ENCODE peak calls at places on chromosomes 16 and 17, in seven cellular contexts. D, F, G, S, T, A and P are unnamed samples.

GRCh38 chr17:53719229-53719628 is 103.5 kb upstream of the KIF2B start:
- DNase-seq in A (no peak), D (no peak), F (peak; percentile 26), G (no peak), S (peak; percentile 7), T (no peak), P (no peak)

GRCh38 chr16:74999208-74999682 is 421 bp downstream of the ZNRF1 start:
- DNase-seq in A (no peak), S (no peak), F (peak; percentile 58), D (peak; percentile 27), T (peak; percentile 34), G (no peak), P (peak; percentile 40)

GRCh38 chr16:29687755-29688154 is 8.8 kb downstream of the QPRT start:
- DNase-seq in F (no peak), A (no peak), D (no peak), G (no peak), S (no peak), T (no peak), P (no peak)

GRCh38 chr17:8740486-8740885 is 4.2 kb downstream of the CCDC42 start:
- DNase-seq in T (no peak), A (no peak), S (no peak), D (no peak), F (no peak), G (no peak), P (no peak)

GRCh38 chr17:57585341-57586098 is 159.6 kb downstream of the CCDC182 start:
- DNase-seq in S (no peak), A (no peak), G (no peak), F (no peak), D (no peak), T (no peak), P (no peak)

GRCh38 chr17:82242977-82243647 is 14.3 kb downstream of the SLC16A3 start:
- DNase-seq in D (peak; percentile 93), S (peak; percentile 64), G (peak; percentile 67), T (peak; percentile 83), A (peak; percentile 77), F (peak; percentile 91), P (no peak)

GRCh38 chr17:56936697-56937322 is 23.0 kb upstream of the TRIM25 start:
- DNase-seq in F (no peak), D (no peak), S (peak; percentile 77), A (no peak), T (no peak), G (no peak), P (no peak)

GRCh38 chr16:89506113-89506504 is 2.1 kb upstream of the SPG7 start:
- DNase-seq in G (no peak), F (no peak), A (no peak), D (no peak), T (peak; percentile 17), S (no peak), P (no peak)

GRCh38 chr16:69381231-69381630 is 4.6 kb downstream of the TERF2 start:
- DNase-seq in G (no peak), F (no peak), A (peak; percentile 3), S (no peak), D (no peak), T (no peak), P (no peak)

GRCh38 chr17:76685846-76686245 is 24.9 kb downstream of the MXRA7 start:
- DNase-seq in T (no peak), A (no peak), D (no peak), G (no peak), S (no peak), F (no peak), P (no peak)

GRCh38 chr16:4850211-4850610 is 2.9 kb downstream of the UBN1 start:
- DNase-seq in A (no peak), F (no peak), G (no peak), S (no peak), T (no peak), D (no peak), P (peak; percentile 25)

GRCh38 chr17:41351177-41351576 is 549 bp upstream of the KRT33A start:
- DNase-seq in A (no peak), G (no peak), T (no peak), D (no peak), F (no peak), S (no peak), P (no peak)

GRCh38 chr17:41347872-41348760 is 2.5 kb downstream of the KRT33A start:
- DNase-seq in G (no peak), D (no peak), S (peak; percentile 61), F (no peak), A (no peak), T (no peak), P (no peak)

GRCh38 chr17:41354538-41354937 is 3.9 kb upstream of the KRT33A start:
- DNase-seq in G (no peak), F (no peak), D (no peak), A (no peak), S (no peak), T (no peak), P (no peak)

DNA sequence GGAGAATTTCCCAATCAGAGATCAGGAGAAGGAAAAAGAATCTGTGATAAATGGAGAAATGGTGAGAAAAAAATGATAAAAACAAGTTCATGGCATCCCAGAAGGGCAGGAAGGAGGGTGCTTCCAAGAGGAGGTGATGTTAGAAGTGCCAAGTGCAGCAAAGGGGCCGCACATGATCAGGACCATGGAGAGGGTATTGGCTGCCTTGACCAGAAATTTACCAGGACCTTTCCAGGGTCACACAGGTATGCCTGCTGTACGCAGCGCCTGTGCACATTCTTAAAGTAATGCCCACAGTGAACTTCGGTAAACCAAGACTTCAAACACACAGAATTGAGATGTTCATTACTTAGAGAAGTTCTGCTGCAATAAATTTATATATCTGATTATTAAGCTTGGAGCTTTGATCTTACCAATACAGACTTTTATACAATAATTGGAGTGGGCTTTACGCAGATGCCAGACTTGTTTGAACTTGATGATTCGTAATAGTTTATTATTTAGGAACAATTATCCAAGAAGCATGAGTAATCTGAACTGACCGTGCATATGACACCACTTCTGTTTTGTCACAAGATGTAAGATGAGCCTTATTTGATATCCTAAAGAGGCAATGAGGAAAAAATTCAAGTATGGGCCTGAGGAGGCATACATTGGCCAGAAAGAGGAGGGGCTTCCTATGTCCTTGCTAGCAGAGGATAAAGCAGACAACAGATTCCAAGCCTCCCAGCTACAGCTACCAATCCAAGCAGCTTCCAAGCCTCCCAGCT is 2.2 kb upstream of the KRT33A start:
- DNase-seq in S (peak; percentile 48), T (no peak), F (no peak), D (no peak), G (no peak), A (no peak), P (peak; percentile 28)
- TF ChIP-seq CTCF in S (no peak), T (no peak), F (no peak), D (no peak), G (no peak), A (no peak), P (no peak)

GRCh38 chr16:88331989-88332920 is 50.5 kb upstream of the ZNF469 start:
- DNase-seq in D (peak; percentile 79), G (peak; percentile 100), S (peak; percentile 98), A (peak; percentile 97), F (peak; percentile 79), T (no peak), P (no peak)
- H3K27ac ChIP-seq in D (peak overlapping the region; percentile 54), G (peak overlapping the region; percentile 100), S (peak overlapping the region; percentile 76), A (peak overlapping the region; percentile 88), F (peak overlapping the region; percentile 50), T (no peak overlapping the region), P (no peak overlapping the region)

GRCh38 chr16:10180042-10180770 is 2.0 kb downstream of the GRIN2A start:
- DNase-seq in G (no peak), A (no peak), T (no peak), D (no peak), S (no peak), F (no peak), P (no peak)

GRCh38 chr16:10181196-10182162 is 749 bp downstream of the GRIN2A start:
- DNase-seq in D (peak; percentile 63), S (peak; percentile 63), T (peak; percentile 52), G (no peak), F (peak; percentile 66), A (peak; percentile 32), P (peak; percentile 56)

GRCh38 chr16:10180771-10181163 is 1.5 kb downstream of the GRIN2A start:
- DNase-seq in D (peak; percentile 26), S (no peak), G (no peak), A (no peak), T (no peak), F (peak; percentile 38), P (peak; percentile 4)

GRCh38 chr16:10183606-10183959 is 1.4 kb upstream of the GRIN2A start:
- DNase-seq in G (no peak), A (no peak), D (no peak), F (no peak), T (no peak), S (no peak), P (no peak)

GRCh38 chr16:10182186-10182683 is at the start of gene GRIN2A:
- DNase-seq in D (no peak), A (no peak), T (no peak), S (no peak), G (no peak), F (peak; percentile 24), P (no peak)
- H3K4me3 ChIP-seq in D (no peak within 1 kb of the TSS), A (peak within 1 kb of the TSS; percentile 62), T (peak within 1 kb of the TSS; percentile 61), S (peak within 1 kb of the TSS; percentile 6), G (no peak within 1 kb of the TSS), F (peak within 1 kb of the TSS; percentile 38), P (peak within 1 kb of the TSS; percentile 33)

DNA sequence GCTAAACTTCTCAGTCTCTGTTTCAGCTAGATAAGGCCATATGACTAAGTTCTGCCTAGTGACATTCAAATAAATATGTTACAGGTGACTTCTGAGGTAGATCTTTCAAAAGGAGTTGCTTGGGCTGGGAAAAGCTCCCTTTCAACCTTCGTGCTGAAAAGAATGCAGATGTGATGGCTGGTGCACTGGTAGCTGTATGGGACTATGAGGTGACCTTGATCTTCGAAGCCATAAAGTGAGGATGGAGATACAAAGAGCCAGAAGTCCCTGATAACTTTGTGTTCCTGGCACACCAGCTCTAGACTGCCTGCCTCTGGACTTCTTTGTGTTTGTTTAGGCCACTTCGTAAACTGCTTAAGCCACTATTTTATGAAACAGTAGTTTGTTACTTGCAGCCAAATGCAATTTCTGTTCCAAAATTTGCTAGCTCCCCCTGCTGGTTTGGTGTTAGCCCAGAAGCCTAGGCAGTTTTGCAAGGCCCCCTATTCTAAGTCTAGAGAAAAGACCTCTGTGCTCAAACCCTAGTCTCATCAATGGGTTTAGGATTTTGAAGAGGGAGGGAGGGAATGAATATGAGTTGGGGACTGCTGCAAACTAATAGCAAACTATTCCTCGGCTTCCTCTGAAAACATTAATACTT is 23.3 kb upstream of the ERCC4 start:
- DNase-seq in D (no peak), G (no peak), F (no peak), T (no peak), S (no peak), A (no peak), P (no peak)
- TF ChIP-seq CTCF in D (no peak), G (peak; percentile 28), F (no peak), T (no peak), S (peak; percentile 24), A (no peak), P (peak; percentile 42)

GRCh38 chr16:17366299-17366961 is 104.3 kb downstream of the XYLT1 start:
- DNase-seq in D (no peak), F (no peak), G (no peak), S (no peak), A (no peak), T (no peak), P (no peak)
- H3K27ac ChIP-seq in D (no peak overlapping the region), F (no peak overlapping the region), G (no peak overlapping the region), S (no peak overlapping the region), A (no peak overlapping the region), T (no peak overlapping the region), P (no peak overlapping the region)